ENCODE peak calls at places on chromosomes 6 and 20, in four cellular contexts. T, C, E and S are unnamed samples. For H3K27me3 and H3K36me3, the result is how much of the 10 kb centered on the place peaks cover.

GRCh38 chr6:95133578-95133977 is 443.8 kb upstream of the MANEA start:
- DNase-seq in E (no peak), T (peak), C (no peak), S (no peak)

GRCh38 chr20:62229667-62230066 is 8.7 kb upstream of the OSBPL2 start:
- DNase-seq in E (no peak), T (no peak), C (no peak), S (no peak)

GRCh38 chr6:7104752-7105151 is 3.0 kb upstream of the RREB1 start:
- DNase-seq in E (no peak), T (no peak), C (no peak), S (no peak)

GRCh38 chr6:5053864-5054426 is 31.2 kb upstream of the PPP1R3G start:
- DNase-seq in E (no peak), C (no peak), T (no peak), S (no peak)

GRCh38 chr6:130675072-130675471 is 152.1 kb upstream of the SMLR1 start:
- DNase-seq in E (no peak), T (no peak), C (no peak), S (no peak)

GRCh38 chr6:11097476-11097875 is 3.8 kb downstream of the SMIM13 start:
- DNase-seq in T (no peak), C (no peak), E (no peak), S (no peak)

GRCh38 chr6:168581706-168582105 is 140.7 kb downstream of the SMOC2 start:
- DNase-seq in T (no peak), E (no peak), C (no peak), S (no peak)

GRCh38 chr6:71551798-71552197 is 263.2 kb downstream of the OGFRL1 start:
- DNase-seq in T (no peak), E (no peak), C (no peak), S (no peak)

GRCh38 chr6:152552616-152553209 is 84.4 kb downstream of the SYNE1 start:
- DNase-seq in T (peak), C (peak), E (peak), S (peak)

GRCh38 chr6:81744136-81744535 is 8.3 kb downstream of the TENT5A start:
- DNase-seq in E (no peak), T (no peak), C (no peak), S (no peak)
- H3K4me3 ChIP-seq in E (no peak), T (no peak), C (no peak), S (no peak)

GRCh38 chr20:37958856-37959255 is 55.9 kb downstream of the VSTM2L start:
- DNase-seq in C (no peak), T (no peak), E (no peak), S (no peak)

GRCh38 chr20:37955511-37955910 is 52.6 kb downstream of the VSTM2L start:
- DNase-seq in C (no peak), T (no peak), E (no peak), S (no peak)

GRCh38 chr20:37956099-37956498 is 53.2 kb downstream of the VSTM2L start:
- DNase-seq in T (no peak), C (no peak), E (no peak), S (no peak)

GRCh38 chr20:37961016-37961415 is 58.1 kb downstream of the VSTM2L start:
- DNase-seq in T (no peak), E (no peak), C (no peak), S (no peak)
- H3K27me3 ChIP-seq in T (under half), E (under half), C (under half), S (under half)

DNA sequence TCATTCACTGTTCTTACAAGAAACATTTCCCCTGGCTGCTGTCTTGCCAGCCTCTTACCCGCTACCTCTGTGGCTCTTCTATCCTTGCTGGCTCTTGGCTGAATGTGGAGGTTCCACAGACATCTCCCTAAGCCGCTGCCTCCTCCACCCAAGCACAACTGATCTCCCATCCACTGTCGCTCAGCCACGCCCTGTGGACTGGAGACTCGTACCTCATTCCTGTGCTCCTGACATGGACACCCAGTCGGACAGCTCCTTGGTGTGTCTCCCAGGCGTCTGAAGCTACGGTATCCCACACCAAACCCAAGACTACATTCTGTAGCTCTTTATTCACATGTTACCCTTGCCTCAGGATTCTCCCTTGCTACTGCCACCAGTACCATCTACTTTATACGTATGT is 19.3 kb downstream of the RAE1 start:
- DNase-seq in C (no peak), E (no peak), T (no peak), S (no peak)
- H3K36me3 ChIP-seq in C (half or more), E (half or more), T (half or more), S (half or more)

GRCh38 chr6:111709615-111710398 is 104.1 kb upstream of the TRAF3IP2 start:
- DNase-seq in E (no peak), C (peak), T (no peak), S (peak)
- H3K4me3 ChIP-seq in E (peak), C (peak), T (no peak), S (no peak)